ENCODE peak calls at places on chromosome 7, in six cellular contexts. V, B, T, H, X and R are unnamed samples.

GRCh38 chr7:86947956-86948355 is 111.5 kb downstream of the ELAPOR2 start:
- DNase-seq in V (no peak), B (no peak), T (no peak), H (no peak), X (no peak), R (no peak)

GRCh38 chr7:124758327-124758726 is 7.3 kb downstream of the GPR37 start:
- DNase-seq in V (no peak), B (no peak), T (peak), H (no peak), X (peak), R (no peak)

GRCh38 chr7:130994378-130995115 is 260.5 kb upstream of the KLF14 start:
- DNase-seq in V (no peak), B (no peak), T (no peak), H (no peak), X (no peak), R (peak)

GRCh38 chr7:98360221-98361124 is 40.4 kb downstream of the BAIAP2L1 start:
- DNase-seq in V (no peak), B (peak), T (peak), H (peak), X (no peak), R (no peak)

GRCh38 chr7:35185908-35186731 is 67.8 kb downstream of the TBX20 start:
- DNase-seq in V (no peak), B (peak), T (no peak), H (peak), X (no peak), R (no peak)

GRCh38 chr7:68276725-68277124 is 1280.1 kb downstream of the TYW1 start:
- DNase-seq in V (no peak), B (no peak), T (no peak), H (no peak), X (no peak), R (no peak)

GRCh38 chr7:39016609-39017008 is 38.9 kb downstream of the POU6F2 start:
- DNase-seq in V (no peak), B (no peak), T (no peak), H (no peak), X (no peak), R (no peak)

GRCh38 chr7:121157885-121158590 is 169.5 kb downstream of the CPED1 start:
- DNase-seq in V (no peak), B (no peak), T (no peak), H (no peak), X (no peak), R (no peak)